ENCODE peak calls at places on chromosome 3, in five cellular contexts. B, R, I, Y and K are unnamed samples.

GRCh38 chr3:23666818-23667217 is 138.9 kb upstream of the UBE2E1 start:
- DNase-seq in Y (no peak), B (no peak), R (no peak), I (no peak), K (no peak)

GRCh38 chr3:188348445-188349244 is 194.7 kb downstream of the LPP start:
- DNase-seq in Y (peak), R (no peak), I (no peak), B (peak), K (no peak)

GRCh38 chr3:38318766-38319671 is 27.6 kb upstream of the XYLB start:
- DNase-seq in R (no peak), B (no peak), Y (no peak), I (no peak), K (no peak)

GRCh38 chr3:41900265-41900664 is 61.6 kb downstream of the ULK4 start:
- DNase-seq in B (no peak), I (no peak), Y (no peak), R (no peak), K (peak)

GRCh38 chr3:134147411-134147810 is 103.2 kb downstream of the RYK start:
- DNase-seq in Y (no peak), I (no peak), R (no peak), B (no peak), K (no peak)

GRCh38 chr3:36295206-36295760 is 85.0 kb upstream of the STAC start:
- DNase-seq in Y (no peak), I (no peak), B (no peak), R (no peak), K (no peak)

GRCh38 chr3:52092291-52092660 is 35.9 kb upstream of the DUSP7 start:
- DNase-seq in B (no peak), R (no peak), Y (no peak), I (no peak), K (no peak)

GRCh38 chr3:74787008-74787407 is 172.5 kb upstream of the CNTN3 start:
- DNase-seq in I (no peak), B (no peak), Y (no peak), R (no peak), K (no peak)

GRCh38 chr3:135891121-135891520 is 74.4 kb upstream of the PPP2R3A start:
- DNase-seq in R (no peak), Y (no peak), B (no peak), I (no peak), K (no peak)

GRCh38 chr3:190692256-190692655 is 170.2 kb downstream of the GMNC start:
- DNase-seq in Y (no peak), B (no peak), R (no peak), I (no peak), K (no peak)

GRCh38 chr3:48855681-48856447 is 8.2 kb upstream of the PRKAR2A start:
- DNase-seq in R (no peak), Y (no peak), I (no peak), B (no peak), K (no peak)

GRCh38 chr3:177529716-177530335 is 332.5 kb upstream of the TBL1XR1 start:
- DNase-seq in B (no peak), R (no peak), Y (no peak), I (no peak), K (no peak)

GRCh38 chr3:94176886-94177285 is 114.0 kb downstream of the NSUN3 start:
- DNase-seq in R (no peak), B (no peak), Y (no peak), I (no peak), K (no peak)

GRCh38 chr3:65342084-65342683 is 654.4 kb upstream of the ADAMTS9 start:
- DNase-seq in Y (peak), B (no peak), I (no peak), R (no peak), K (no peak)

GRCh38 chr3:3333571-3333970 is 154.1 kb upstream of the CRBN start:
- DNase-seq in R (no peak), Y (no peak), I (no peak), B (no peak), K (no peak)

GRCh38 chr3:139201446-139202225 is 142.2 kb upstream of the MRPS22 start:
- DNase-seq in R (no peak), B (no peak), Y (no peak), I (no peak), K (no peak)

GRCh38 chr3:52558436-52558835 is 22.0 kb downstream of the UQCC5 start:
- DNase-seq in I (no peak), B (no peak), R (no peak), Y (no peak), K (no peak)

GRCh38 chr3:114336122-114336697 is 42.4 kb downstream of the TIGIT start:
- DNase-seq in R (no peak), Y (no peak), I (no peak), B (no peak), K (no peak)

GRCh38 chr3:133476971-133477375 is 77.1 kb downstream of the BFSP2 start:
- DNase-seq in I (no peak), Y (peak), R (peak), B (peak), K (no peak)

GRCh38 chr3:112653881-112654300 is 12.9 kb upstream of the CCDC80 start:
- DNase-seq in Y (no peak), B (no peak), R (no peak), I (no peak), K (no peak)

GRCh38 chr3:131091768-131092167 is 65.1 kb downstream of the NEK11 start:
- DNase-seq in I (no peak), Y (peak), R (no peak), B (no peak), K (no peak)

GRCh38 chr3:108461641-108462040 is 48.8 kb downstream of the MYH15 start:
- DNase-seq in I (no peak), R (no peak), B (no peak), Y (no peak), K (no peak)

GRCh38 chr3:186162221-186162620 is 53.3 kb upstream of the ETV5 start:
- DNase-seq in R (no peak), B (no peak), Y (no peak), I (no peak), K (no peak)

GRCh38 chr3:192296845-192297244 is 430.5 kb downstream of the FGF12 start:
- DNase-seq in R (no peak), I (no peak), B (no peak), Y (no peak), K (no peak)

GRCh38 chr3:115245437-115245836 is 98.3 kb upstream of the ZBTB20 start:
- DNase-seq in Y (no peak), B (no peak), R (no peak), I (no peak), K (no peak)

GRCh38 chr3:67518196-67518595 is 136.2 kb downstream of the SUCLG2 start:
- DNase-seq in B (peak), R (no peak), Y (no peak), I (no peak), K (no peak)

GRCh38 chr3:44939581-44940036 is 36.4 kb downstream of the ZDHHC3 start:
- DNase-seq in R (no peak), I (no peak), Y (no peak), B (no peak), K (no peak)

GRCh38 chr3:161914703-161915102 is 418.1 kb downstream of the OTOL1 start:
- DNase-seq in R (peak), B (peak), Y (peak), I (no peak), K (peak)

GRCh38 chr3:73719877-73720276 is 95.1 kb upstream of the PDZRN3 start:
- DNase-seq in B (no peak), I (no peak), R (no peak), Y (no peak), K (no peak)

GRCh38 chr3:94050546-94050945 is 12.2 kb downstream of the DHFR2 start:
- DNase-seq in R (no peak), Y (no peak), B (no peak), I (no peak), K (no peak)

GRCh38 chr3:126313166-126313565 is 44.0 kb downstream of the KLF15 start:
- DNase-seq in I (no peak), Y (no peak), B (no peak), R (no peak), K (no peak)

GRCh38 chr3:69250014-69250413 is 127.6 kb upstream of the LMOD3 start:
- DNase-seq in Y (peak), B (no peak), I (no peak), R (no peak), K (no peak)

GRCh38 chr3:197501879-197502620 is 53.7 kb downstream of the BDH1 start:
- DNase-seq in I (no peak), B (no peak), Y (no peak), R (no peak), K (peak)

GRCh38 chr3:54817628-54818027 is 110.2 kb downstream of the LRTM1 start:
- DNase-seq in Y (no peak), B (no peak), R (no peak), I (no peak), K (no peak)

GRCh38 chr3:149770246-149770645 is 18.0 kb upstream of the COMMD2 start:
- DNase-seq in I (no peak), B (no peak), Y (no peak), R (no peak), K (no peak)

GRCh38 chr3:194381460-194381875 is 11.9 kb upstream of the LRRC15 start:
- DNase-seq in I (no peak), B (no peak), R (no peak), Y (no peak), K (no peak)

GRCh38 chr3:190533511-190534282 is 19.8 kb downstream of the IL1RAP start:
- DNase-seq in R (no peak), I (no peak), B (no peak), Y (no peak), K (peak)